ENCODE peak calls at places on chromosomes 6 and 20, in five cellular contexts. N is astrocyte, E is SK-N-SH, O is upper lobe of left lung, W is PC-9. L is an unnamed sample.

GRCh38 chr6:90328004-90328403 is 31.4 kb upstream of the BACH2 start:
- DNase-seq in N (peak), W (no peak), O (no peak), E (peak), L (no peak)

GRCh38 chr6:11810039-11810541 is 31.5 kb upstream of the ADTRP start:
- DNase-seq in W (peak), O (peak), E (no peak), N (peak), L (peak)

GRCh38 chr20:38094968-38095689 is 61.6 kb downstream of the RPRD1B start:
- DNase-seq in W (no peak), N (no peak), O (no peak), E (no peak), L (no peak)

GRCh38 chr6:28898710-28898965 is 25.1 kb downstream of the TRIM27 start:
- DNase-seq in O (no peak), N (no peak), W (no peak), E (no peak), L (no peak)

GRCh38 chr6:37244430-37245310 is 12.9 kb upstream of the TBC1D22B start:
- DNase-seq in W (no peak), E (no peak), O (peak), N (peak), L (peak)

GRCh38 chr20:48949304-48950170 is 28.0 kb downstream of the ARFGEF2 start:
- DNase-seq in E (no peak), O (peak), W (no peak), N (no peak), L (no peak)

GRCh38 chr6:153511896-153512496 is 380.9 kb upstream of the RGS17 start:
- DNase-seq in W (no peak), O (no peak), E (peak), N (no peak), L (no peak)

GRCh38 chr6:72620866-72621242 is 1.0 kb upstream of the KCNQ5 start:
- DNase-seq in E (peak), W (no peak), N (no peak), O (no peak), L (peak)

DNA sequence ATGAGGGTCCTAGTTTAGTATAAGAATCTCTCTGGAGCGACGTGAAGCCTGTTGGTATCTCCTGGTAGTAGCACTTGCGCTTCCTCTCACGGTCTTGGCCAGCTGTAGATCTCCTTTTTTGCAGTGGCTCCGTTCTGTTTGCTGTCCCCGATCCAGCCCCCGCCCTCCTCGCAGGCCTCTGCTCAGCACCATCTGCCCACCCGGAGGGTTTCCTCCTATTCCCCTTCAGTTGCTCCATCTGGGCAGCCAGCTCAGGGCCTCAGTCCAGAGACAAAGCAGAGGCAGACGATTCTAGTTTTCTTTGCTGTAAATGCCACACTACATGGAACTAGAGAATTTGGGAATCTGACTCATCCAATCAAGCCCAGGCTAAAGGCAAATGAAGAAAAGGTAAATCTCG is 126.6 kb downstream of the TIAM2 start:
- DNase-seq in N (peak), W (no peak), O (no peak), E (peak), L (no peak)
- H3K4me3 ChIP-seq in N (no peak), W (no peak), O (no peak), E (no peak), L (peak)

GRCh38 chr6:129817821-129818220 is 43.3 kb downstream of the TMEM244 start:
- DNase-seq in O (no peak), W (no peak), E (no peak), N (no peak), L (no peak)

GRCh38 chr6:129812145-129812777 is 48.9 kb downstream of the TMEM244 start:
- DNase-seq in W (no peak), O (no peak), N (no peak), E (no peak), L (no peak)

GRCh38 chr6:129817332-129817731 is 43.8 kb downstream of the TMEM244 start:
- DNase-seq in O (no peak), W (no peak), N (no peak), E (no peak), L (no peak)

GRCh38 chr6:129818251-129818650 is 42.9 kb downstream of the TMEM244 start:
- DNase-seq in W (no peak), N (no peak), O (no peak), E (no peak), L (no peak)
- TF ChIP-seq CTCF in W (no peak), N (no peak), O (no peak), E (no peak), L (no peak)

DNA sequence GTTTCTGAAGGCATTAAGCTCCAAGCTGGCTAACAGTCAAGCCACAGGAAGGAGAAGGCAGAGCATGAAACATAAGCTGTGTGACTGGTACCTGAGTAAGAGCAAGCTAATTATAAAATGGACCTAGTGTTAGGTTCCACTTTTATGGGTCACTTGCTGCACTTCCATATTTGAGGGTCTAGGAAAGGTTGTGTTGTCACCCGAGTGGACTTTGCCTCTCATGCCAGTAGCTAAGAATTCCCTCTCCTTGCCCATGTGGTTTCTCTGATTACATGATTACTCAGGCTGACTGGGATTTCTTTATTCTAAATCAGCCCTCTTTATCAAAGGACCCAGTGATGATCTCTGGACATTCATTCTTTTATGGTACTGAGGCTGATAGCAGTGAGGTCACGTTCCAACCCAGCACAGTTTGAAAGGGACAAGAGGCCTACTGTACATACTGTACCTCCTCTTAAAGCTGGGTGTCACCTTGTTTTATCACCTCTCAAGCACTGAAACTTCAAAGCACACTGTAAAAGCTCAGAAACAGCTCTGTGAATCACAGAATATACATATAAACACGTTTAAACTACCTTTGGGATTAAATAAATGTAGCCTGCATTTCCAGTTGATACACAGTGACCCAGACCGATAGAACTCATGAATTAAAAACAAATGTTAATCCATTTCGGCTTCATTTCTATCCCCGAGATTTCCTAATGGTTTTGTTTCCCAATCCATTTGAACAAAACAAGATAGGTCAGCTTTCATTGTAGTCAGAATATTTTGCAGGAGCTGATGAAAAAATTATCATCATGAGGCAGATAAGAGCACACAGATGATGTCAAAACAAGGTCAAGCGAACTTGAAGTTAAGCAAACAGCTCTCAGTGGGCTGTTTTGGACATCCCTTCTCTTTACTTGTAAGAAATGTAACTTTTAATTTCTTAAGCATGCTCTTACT is 96.5 kb downstream of the ALDH8A1 start:
- DNase-seq in W (no peak), O (no peak), N (peak), E (no peak), L (no peak)
- H3K27ac ChIP-seq in W (no peak), O (no peak), N (peak), E (peak), L (peak)

DNA sequence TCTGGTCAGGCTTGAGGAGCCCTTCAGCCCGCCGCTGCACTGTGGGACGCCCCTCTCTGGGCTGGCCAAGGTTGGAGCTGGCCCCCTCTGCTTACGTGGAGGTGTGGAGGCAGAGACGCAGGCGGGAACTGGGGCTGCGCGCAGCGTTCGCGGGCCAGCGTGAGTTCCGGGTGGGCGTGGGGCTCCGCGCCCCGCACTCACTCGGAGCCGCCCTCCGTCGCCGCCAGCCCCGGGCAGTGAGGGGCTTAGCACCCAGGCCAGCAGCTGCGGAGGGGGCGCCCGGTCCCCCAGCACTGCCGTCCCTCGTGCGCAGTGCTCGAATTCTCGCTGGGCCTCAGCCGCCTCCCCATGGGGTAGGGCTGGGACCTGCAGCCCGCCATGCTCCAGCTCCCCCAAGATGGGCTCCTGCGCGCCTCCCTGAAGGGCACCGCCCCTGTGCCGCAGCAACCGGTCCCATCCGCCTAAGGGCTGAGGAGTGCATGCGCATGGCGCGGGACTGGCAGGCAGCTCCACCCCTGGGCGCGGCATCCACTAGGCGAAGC is 695.9 kb downstream of the EPHA7 start:
- DNase-seq in O (no peak), W (no peak), E (no peak), N (no peak), L (no peak)
- H3K4me3 ChIP-seq in O (no peak), W (no peak), E (no peak), N (no peak), L (no peak)

DNA sequence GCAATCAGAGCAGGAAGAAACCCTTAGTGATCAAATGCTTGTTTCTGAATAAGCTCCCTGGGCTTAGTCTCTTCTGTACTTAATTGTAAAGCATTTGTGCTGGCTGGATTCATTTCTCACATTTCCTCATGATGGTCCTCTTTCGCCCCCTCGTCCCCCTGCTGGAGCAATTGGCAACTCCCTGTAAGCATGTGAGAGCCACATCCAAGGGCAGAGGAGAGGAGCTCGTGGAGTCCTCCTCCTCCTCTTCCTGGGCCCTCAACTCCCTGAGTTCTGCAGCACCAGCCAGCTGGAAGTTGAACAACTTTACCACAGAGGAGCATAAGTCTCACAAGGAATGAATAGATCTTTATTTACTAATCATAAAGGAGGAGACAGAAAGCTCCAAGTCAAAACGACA is 12.6 kb downstream of the ANKEF1 start:
- DNase-seq in O (no peak), W (no peak), N (no peak), E (peak), L (no peak)
- TF ChIP-seq CTCF in O (no peak), W (no peak), N (peak), E (peak), L (no peak)

DNA sequence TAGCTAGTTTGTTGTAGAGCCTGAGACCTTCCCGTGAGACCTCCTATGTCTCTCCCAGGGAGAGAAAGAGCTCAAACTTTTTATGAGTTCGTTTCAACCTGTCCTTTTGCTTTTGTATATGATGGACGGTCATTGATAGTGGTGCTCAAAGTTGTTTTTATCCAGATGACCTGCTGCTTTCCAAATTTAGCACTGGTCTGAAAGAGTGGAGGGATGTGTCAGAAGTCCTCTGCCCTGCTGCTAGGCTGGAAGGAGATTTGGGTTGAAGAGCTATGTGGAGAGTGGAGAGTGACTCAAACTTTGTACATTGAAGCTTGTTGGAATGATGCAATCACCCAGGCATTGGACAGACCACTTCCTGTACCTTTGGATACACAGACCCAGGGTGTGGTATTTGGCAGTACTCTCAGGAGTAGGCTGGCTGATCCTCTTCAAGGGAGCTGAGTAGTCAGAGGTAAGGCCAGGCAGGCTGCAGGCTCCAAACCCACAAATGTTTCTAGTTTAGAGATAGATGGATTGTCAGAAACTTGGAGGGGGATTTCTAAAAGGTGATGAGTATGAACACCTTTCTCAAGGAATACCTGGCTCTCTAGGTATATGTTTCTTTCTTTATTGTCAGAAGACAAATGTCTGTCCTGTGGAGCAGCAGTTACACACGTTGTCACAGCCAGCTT is 49.4 kb upstream of the RREB1 start:
- DNase-seq in O (peak), N (peak), W (peak), E (no peak), L (no peak)
- H3K27ac ChIP-seq in O (peak), N (peak), W (peak), E (no peak), L (no peak)

GRCh38 chr20:44401770-44402390 is 46.4 kb downstream of the HNF4A start:
- DNase-seq in W (no peak), N (no peak), E (no peak), O (no peak), L (no peak)

GRCh38 chr20:44404204-44405181 is 49.0 kb downstream of the HNF4A start:
- DNase-seq in E (no peak), N (peak), W (no peak), O (no peak), L (no peak)

GRCh38 chr20:44405246-44405645 is 49.7 kb downstream of the HNF4A start:
- DNase-seq in N (no peak), E (peak), O (no peak), W (no peak), L (no peak)

GRCh38 chr20:44402391-44403193 is 47.1 kb downstream of the HNF4A start:
- DNase-seq in E (peak), W (peak), O (no peak), N (no peak), L (no peak)

GRCh38 chr20:44403194-44404112 is 48.0 kb downstream of the HNF4A start:
- DNase-seq in W (no peak), E (no peak), N (no peak), O (no peak), L (no peak)
- H3K4me3 ChIP-seq in W (no peak), E (no peak), N (no peak), O (no peak), L (no peak)

L was measured in coronary artery.